ENCODE peak calls at places on chromosomes 2 and 18, in ten cellular contexts. Y, V, T, M, R, Z, W, P, N and U are unnamed samples.

GRCh38 chr2:169911119-169911518 is 83.9 kb downstream of the UBR3 start:
- DNase-seq in Y (no peak), V (no peak), T (no peak), M (no peak), R (no peak), Z (no peak), W (no peak), P (no peak), N (peak; percentile 16), U (peak; percentile 27)

GRCh38 chr2:95393901-95394300 is 8.6 kb upstream of the FAHD2A start:
- DNase-seq in Y (no peak), V (no peak), T (no peak), M (no peak), R (no peak), Z (no peak), W (peak; percentile 15), P (no peak), N (no peak), U (no peak)

GRCh38 chr2:69774984-69775982 is 33.3 kb downstream of the ANXA4 start:
- DNase-seq in Y (no peak), V (no peak), T (no peak), M (no peak), R (no peak), Z (no peak), W (no peak), P (no peak), N (no peak), U (no peak)

GRCh38 chr2:74206180-74206688 is 7.8 kb downstream of the MTHFD2 start:
- DNase-seq in Y (no peak), V (peak; percentile 69), T (no peak), M (peak; percentile 39), R (no peak), Z (no peak), W (no peak), P (no peak), N (peak; percentile 42), U (peak; percentile 59)

GRCh38 chr2:105254520-105255210 is 13.1 kb downstream of the GPR45 start:
- DNase-seq in Y (no peak), V (no peak), T (no peak), M (no peak), R (no peak), Z (no peak), W (no peak), P (no peak), N (no peak), U (no peak)

GRCh38 chr2:85164145-85164559 is 31.0 kb downstream of the TCF7L1 start:
- DNase-seq in Y (no peak), V (no peak), T (no peak), M (no peak), R (no peak), Z (no peak), W (no peak), P (no peak), N (no peak), U (no peak)

GRCh38 chr2:214578395-214578794 is 167.5 kb downstream of the VWC2L start:
- DNase-seq in Y (no peak), V (no peak), T (no peak), M (no peak), R (no peak), Z (no peak), W (no peak), P (no peak), N (no peak), U (no peak)

GRCh38 chr2:59886758-59887157 is 666.7 kb downstream of the BCL11A start:
- DNase-seq in Y (no peak), V (no peak), T (no peak), M (no peak), R (no peak), Z (no peak), W (no peak), P (no peak), N (no peak), U (no peak)

GRCh38 chr2:143878131-143878530 is 641.8 kb downstream of the ZEB2 start:
- DNase-seq in Y (no peak), V (no peak), T (no peak), M (no peak), R (no peak), Z (no peak), W (no peak), P (no peak), N (no peak), U (no peak)

GRCh38 chr2:44246840-44247369 is 28.4 kb upstream of the SLC3A1 start:
- DNase-seq in Y (no peak), V (no peak), T (no peak), M (no peak), R (no peak), Z (no peak), W (no peak), P (no peak), N (no peak), U (no peak)

GRCh38 chr2:121297217-121297830 is 12.3 kb upstream of the TFCP2L1 start:
- DNase-seq in Y (no peak), V (peak; percentile 46), T (no peak), M (peak; percentile 49), R (no peak), Z (no peak), W (no peak), P (peak; percentile 39), N (peak; percentile 39), U (peak; percentile 24)

GRCh38 chr2:68937346-68938055 is 15.2 kb downstream of the GKN2 start:
- DNase-seq in Y (no peak), V (no peak), T (no peak), M (no peak), R (no peak), Z (no peak), W (no peak), P (no peak), N (no peak), U (no peak)

GRCh38 chr2:70983506-70984227 is 5.2 kb downstream of the ANKRD53 start:
- DNase-seq in Y (no peak), V (no peak), T (peak; percentile 8), M (peak; percentile 22), R (peak; percentile 20), Z (no peak), W (peak; percentile 25), P (peak; percentile 6), N (no peak), U (no peak)

GRCh38 chr2:48940606-48941005 is 185.1 kb upstream of the LHCGR start:
- DNase-seq in Y (no peak), V (no peak), T (no peak), M (no peak), R (no peak), Z (no peak), W (no peak), P (no peak), N (no peak), U (no peak)

GRCh38 chr2:55309441-55309840 is 40.4 kb upstream of the MTIF2 start:
- DNase-seq in Y (no peak), V (no peak), T (no peak), M (no peak), R (no peak), Z (no peak), W (no peak), P (no peak), N (no peak), U (no peak)

GRCh38 chr2:126586321-126586720 is 69.6 kb upstream of the GYPC start:
- DNase-seq in Y (no peak), V (no peak), T (peak; percentile 20), M (no peak), R (no peak), Z (no peak), W (no peak), P (no peak), N (no peak), U (no peak)

GRCh38 chr2:38747007-38747424 is 4.1 kb downstream of the SRSF7 start:
- DNase-seq in Y (no peak), V (no peak), T (no peak), M (no peak), R (no peak), Z (no peak), W (no peak), P (no peak), N (no peak), U (peak; percentile 11)

GRCh38 chr18:77820472-77820871 is 570.8 kb downstream of the GALR1 start:
- DNase-seq in Y (no peak), V (no peak), T (no peak), M (no peak), R (no peak), Z (no peak), W (no peak), P (no peak), N (no peak), U (no peak)

GRCh38 chr2:130832296-130832940 is 4.3 kb upstream of the ARHGEF4 start:
- DNase-seq in Y (no peak), V (no peak), T (no peak), M (no peak), R (no peak), Z (no peak), W (no peak), P (no peak), N (no peak), U (no peak)
- TF ChIP-seq POLR2A in Y (no peak), V (no peak), T (no peak), M (no peak), R (no peak), Z (no peak), W (no peak), P (no peak), N (no peak), U (no peak)

DNA sequence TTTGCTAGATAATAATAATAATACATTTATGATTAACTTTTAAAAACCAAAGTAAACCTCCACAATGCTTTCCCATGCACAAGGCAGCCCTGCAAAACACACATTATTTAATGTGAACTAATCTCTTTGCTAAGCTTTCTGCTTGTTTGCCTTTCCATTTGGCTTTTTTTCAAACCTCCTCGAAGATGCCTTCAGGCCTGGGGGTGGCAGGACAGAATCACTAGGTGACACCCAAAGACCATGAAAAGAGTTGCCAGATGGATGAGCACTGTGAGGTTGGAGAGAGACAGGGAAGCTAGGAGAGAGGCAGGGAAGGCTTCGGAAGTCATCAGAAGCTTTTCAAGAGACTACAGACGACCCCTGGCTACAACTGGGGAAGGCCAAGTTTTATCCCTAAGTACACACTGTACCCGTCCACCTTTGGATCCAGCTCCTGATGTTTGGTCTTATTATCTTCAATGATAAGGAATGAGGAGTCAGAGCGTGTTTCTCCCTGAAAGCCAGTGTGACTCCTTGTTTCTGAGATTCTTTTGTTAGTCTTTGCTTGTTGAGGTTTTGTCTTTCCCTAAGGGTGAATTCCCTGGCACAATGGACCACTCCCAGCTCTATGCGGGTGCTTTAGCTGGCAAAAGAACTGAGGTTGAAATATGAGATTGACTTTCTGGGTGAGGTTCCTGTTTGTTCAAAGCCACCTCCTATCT is 33.5 kb upstream of the SLC9A2 start:
- DNase-seq in Y (no peak), V (no peak), T (no peak), M (peak; percentile 69), R (no peak), Z (no peak), W (no peak), P (no peak), N (no peak), U (no peak)
- TF ChIP-seq POLR2A in Y (no peak), V (no peak), T (no peak), M (no peak), R (no peak), Z (no peak), W (no peak), P (no peak), N (no peak), U (no peak)

GRCh38 chr2:18332477-18332876 is 228.0 kb downstream of the RDH14 start:
- DNase-seq in Y (no peak), V (no peak), T (no peak), M (no peak), R (no peak), Z (no peak), W (no peak), P (no peak), N (no peak), U (no peak)
- TF ChIP-seq POLR2A in Y (no peak), V (no peak), T (no peak), M (no peak), R (no peak), Z (no peak), W (no peak), P (no peak), N (no peak), U (no peak)

GRCh38 chr18:79466591-79466990 is 70.9 kb downstream of the NFATC1 start:
- DNase-seq in Y (no peak), V (peak; percentile 54), T (no peak), M (no peak), R (no peak), Z (no peak), W (no peak), P (no peak), N (no peak), U (no peak)
- TF ChIP-seq POLR2A in Y (no peak), V (no peak), T (no peak), M (no peak), R (no peak), Z (no peak), W (no peak), P (no peak), N (no peak), U (no peak)